ENCODE peak calls at places on chromosomes 7 and 10, in six cellular contexts. One of them, this sample, is unnamed.
A peak's percentile ranks its signal among the peaks of the same experiment; 100 is the strongest.

GRCh38 chr10:109956454-109957091 is 33.3 kb upstream of the XPNPEP1 start:
- DNase-seq in SHP77: peak; percentile 32
- DNase-seq in activated naive CD4-positive, alpha-beta T cell: no peak
- DNase-seq in substantia nigra: no peak
- DNase-seq in GM19239: peak; percentile 54
- DNase-seq in activated gamma-delta T cell treated with Interleukin-2 at 50 U/mL for 16 hours: no peak
- DNase-seq in this sample: no peak

GRCh38 chr10:124063736-124064135 is 29.7 kb downstream of the CHST15 start:
- DNase-seq in SHP77: no peak
- DNase-seq in activated naive CD4-positive, alpha-beta T cell: no peak
- DNase-seq in substantia nigra: no peak
- DNase-seq in GM19239: no peak
- DNase-seq in activated gamma-delta T cell treated with Interleukin-2 at 50 U/mL for 16 hours: no peak
- DNase-seq in this sample: no peak

GRCh38 chr10:124153601-124153930 is 60.2 kb upstream of the CHST15 start:
- DNase-seq in SHP77: no peak
- DNase-seq in activated naive CD4-positive, alpha-beta T cell: no peak
- DNase-seq in substantia nigra: no peak
- DNase-seq in GM19239: no peak
- DNase-seq in activated gamma-delta T cell treated with Interleukin-2 at 50 U/mL for 16 hours: no peak
- DNase-seq in this sample: peak; percentile 16

GRCh38 chr7:99525713-99526440 is 21.4 kb downstream of the ZKSCAN5 start:
- DNase-seq in SHP77: no peak
- DNase-seq in activated naive CD4-positive, alpha-beta T cell: no peak
- DNase-seq in substantia nigra: no peak
- DNase-seq in GM19239: no peak
- DNase-seq in activated gamma-delta T cell treated with Interleukin-2 at 50 U/mL for 16 hours: no peak
- DNase-seq in this sample: no peak

GRCh38 chr7:95141755-95142154 is 182.6 kb downstream of the PON1 start:
- DNase-seq in SHP77: no peak
- DNase-seq in activated naive CD4-positive, alpha-beta T cell: no peak
- DNase-seq in substantia nigra: no peak
- DNase-seq in GM19239: no peak
- DNase-seq in activated gamma-delta T cell treated with Interleukin-2 at 50 U/mL for 16 hours: no peak
- DNase-seq in this sample: no peak

GRCh38 chr7:81470084-81470723 is 299.6 kb downstream of the HGF start:
- DNase-seq in SHP77: peak; percentile 61
- DNase-seq in activated naive CD4-positive, alpha-beta T cell: no peak
- DNase-seq in substantia nigra: peak; percentile 38
- DNase-seq in GM19239: no peak
- DNase-seq in activated gamma-delta T cell treated with Interleukin-2 at 50 U/mL for 16 hours: no peak
- DNase-seq in this sample: no peak

GRCh38 chr10:70891636-70892035 is 3.3 kb upstream of the PCBD1 start:
- DNase-seq in SHP77: no peak
- DNase-seq in activated naive CD4-positive, alpha-beta T cell: no peak
- DNase-seq in substantia nigra: no peak
- DNase-seq in GM19239: no peak
- DNase-seq in activated gamma-delta T cell treated with Interleukin-2 at 50 U/mL for 16 hours: no peak
- DNase-seq in this sample: no peak

GRCh38 chr10:94212876-94213595 is 149.7 kb downstream of the NOC3L start:
- DNase-seq in SHP77: no peak
- DNase-seq in activated naive CD4-positive, alpha-beta T cell: no peak
- DNase-seq in substantia nigra: no peak
- DNase-seq in GM19239: no peak
- DNase-seq in activated gamma-delta T cell treated with Interleukin-2 at 50 U/mL for 16 hours: no peak
- DNase-seq in this sample: no peak

GRCh38 chr7:22348379-22348778 is 8.6 kb downstream of the RAPGEF5 start:
- DNase-seq in SHP77: no peak
- DNase-seq in activated naive CD4-positive, alpha-beta T cell: no peak
- DNase-seq in substantia nigra: no peak
- DNase-seq in GM19239: no peak
- DNase-seq in activated gamma-delta T cell treated with Interleukin-2 at 50 U/mL for 16 hours: no peak
- DNase-seq in this sample: no peak

GRCh38 chr7:41637051-41637450 is 65.8 kb downstream of the INHBA start:
- DNase-seq in SHP77: no peak
- DNase-seq in activated naive CD4-positive, alpha-beta T cell: no peak
- DNase-seq in substantia nigra: no peak
- DNase-seq in GM19239: no peak
- DNase-seq in activated gamma-delta T cell treated with Interleukin-2 at 50 U/mL for 16 hours: no peak
- DNase-seq in this sample: no peak

GRCh38 chr10:119428789-119429188 is 113.7 kb downstream of the RGS10 start:
- DNase-seq in SHP77: no peak
- DNase-seq in activated naive CD4-positive, alpha-beta T cell: no peak
- DNase-seq in substantia nigra: no peak
- DNase-seq in GM19239: no peak
- DNase-seq in activated gamma-delta T cell treated with Interleukin-2 at 50 U/mL for 16 hours: no peak
- DNase-seq in this sample: no peak

GRCh38 chr10:102657984-102658724 is 13.9 kb downstream of the TRIM8 start:
- DNase-seq in SHP77: no peak
- DNase-seq in activated naive CD4-positive, alpha-beta T cell: no peak
- DNase-seq in substantia nigra: no peak
- DNase-seq in GM19239: no peak
- DNase-seq in activated gamma-delta T cell treated with Interleukin-2 at 50 U/mL for 16 hours: no peak
- DNase-seq in this sample: no peak

GRCh38 chr10:132638130-132638515 is 100.5 kb downstream of the INPP5A start:
- DNase-seq in SHP77: no peak
- DNase-seq in activated naive CD4-positive, alpha-beta T cell: no peak
- DNase-seq in substantia nigra: no peak
- DNase-seq in GM19239: no peak
- DNase-seq in activated gamma-delta T cell treated with Interleukin-2 at 50 U/mL for 16 hours: no peak
- DNase-seq in this sample: no peak

GRCh38 chr10:61543831-61544230 is 90.7 kb upstream of the TMEM26 start:
- DNase-seq in SHP77: no peak
- DNase-seq in activated naive CD4-positive, alpha-beta T cell: no peak
- DNase-seq in substantia nigra: no peak
- DNase-seq in GM19239: no peak
- DNase-seq in activated gamma-delta T cell treated with Interleukin-2 at 50 U/mL for 16 hours: no peak
- DNase-seq in this sample: no peak

GRCh38 chr10:107552963-107553362 is 388.5 kb upstream of the SORCS1 start:
- DNase-seq in SHP77: no peak
- DNase-seq in activated naive CD4-positive, alpha-beta T cell: no peak
- DNase-seq in substantia nigra: no peak
- DNase-seq in GM19239: no peak
- DNase-seq in activated gamma-delta T cell treated with Interleukin-2 at 50 U/mL for 16 hours: no peak
- DNase-seq in this sample: no peak

GRCh38 chr7:107846324-107846723 is 43.3 kb upstream of the SLC26A3 start:
- DNase-seq in SHP77: no peak
- DNase-seq in activated naive CD4-positive, alpha-beta T cell: no peak
- DNase-seq in substantia nigra: no peak
- DNase-seq in GM19239: no peak
- DNase-seq in activated gamma-delta T cell treated with Interleukin-2 at 50 U/mL for 16 hours: no peak
- DNase-seq in this sample: no peak

GRCh38 chr10:67808706-67809105 is 29.3 kb downstream of the DNAJC12 start:
- DNase-seq in SHP77: no peak
- DNase-seq in activated naive CD4-positive, alpha-beta T cell: no peak
- DNase-seq in substantia nigra: no peak
- DNase-seq in GM19239: no peak
- DNase-seq in activated gamma-delta T cell treated with Interleukin-2 at 50 U/mL for 16 hours: no peak
- DNase-seq in this sample: no peak

GRCh38 chr7:2800923-2801682 is 43.0 kb downstream of the GNA12 start:
- DNase-seq in SHP77: no peak
- DNase-seq in activated naive CD4-positive, alpha-beta T cell: no peak
- DNase-seq in substantia nigra: no peak
- DNase-seq in GM19239: no peak
- DNase-seq in activated gamma-delta T cell treated with Interleukin-2 at 50 U/mL for 16 hours: no peak
- DNase-seq in this sample: no peak

GRCh38 chr10:13661261-13661660 is 74.5 kb downstream of the PRPF18 start:
- DNase-seq in SHP77: no peak
- DNase-seq in activated naive CD4-positive, alpha-beta T cell: no peak
- DNase-seq in substantia nigra: no peak
- DNase-seq in GM19239: no peak
- DNase-seq in activated gamma-delta T cell treated with Interleukin-2 at 50 U/mL for 16 hours: no peak
- DNase-seq in this sample: no peak

GRCh38 chr10:26437637-26438461 is at the start of gene APBB1IP:
- DNase-seq in SHP77: no peak
- DNase-seq in activated naive CD4-positive, alpha-beta T cell: no peak
- DNase-seq in substantia nigra: peak; percentile 14
- DNase-seq in GM19239: no peak
- DNase-seq in activated gamma-delta T cell treated with Interleukin-2 at 50 U/mL for 16 hours: peak; percentile 48
- DNase-seq in this sample: peak; percentile 61

GRCh38 chr7:106193661-106194060 is 81.5 kb upstream of the SYPL1 start:
- DNase-seq in SHP77: no peak
- DNase-seq in activated naive CD4-positive, alpha-beta T cell: no peak
- DNase-seq in substantia nigra: no peak
- DNase-seq in GM19239: no peak
- DNase-seq in activated gamma-delta T cell treated with Interleukin-2 at 50 U/mL for 16 hours: no peak
- DNase-seq in this sample: no peak

GRCh38 chr7:155878250-155878649 is 66.0 kb upstream of the SHH start:
- DNase-seq in SHP77: no peak
- DNase-seq in activated naive CD4-positive, alpha-beta T cell: no peak
- DNase-seq in substantia nigra: no peak
- DNase-seq in GM19239: no peak
- DNase-seq in activated gamma-delta T cell treated with Interleukin-2 at 50 U/mL for 16 hours: no peak
- DNase-seq in this sample: no peak

GRCh38 chr10:97916586-97916985 is 66.9 kb downstream of the GOLGA7B start:
- DNase-seq in SHP77: no peak
- DNase-seq in activated naive CD4-positive, alpha-beta T cell: no peak
- DNase-seq in substantia nigra: no peak
- DNase-seq in GM19239: no peak
- DNase-seq in activated gamma-delta T cell treated with Interleukin-2 at 50 U/mL for 16 hours: no peak
- DNase-seq in this sample: no peak

GRCh38 chr7:124783271-124783670 is 17.7 kb upstream of the GPR37 start:
- DNase-seq in SHP77: no peak
- DNase-seq in activated naive CD4-positive, alpha-beta T cell: no peak
- DNase-seq in substantia nigra: no peak
- DNase-seq in GM19239: no peak
- DNase-seq in activated gamma-delta T cell treated with Interleukin-2 at 50 U/mL for 16 hours: no peak
- DNase-seq in this sample: no peak

GRCh38 chr10:128274938-128275337 is 148.7 kb upstream of the MKI67 start:
- DNase-seq in SHP77: no peak
- DNase-seq in activated naive CD4-positive, alpha-beta T cell: no peak
- DNase-seq in substantia nigra: no peak
- DNase-seq in GM19239: no peak
- DNase-seq in activated gamma-delta T cell treated with Interleukin-2 at 50 U/mL for 16 hours: no peak
- DNase-seq in this sample: no peak

GRCh38 chr7:6256709-6257535 is 15.5 kb downstream of the CYTH3 start:
- DNase-seq in SHP77: no peak
- DNase-seq in activated naive CD4-positive, alpha-beta T cell: no peak
- DNase-seq in substantia nigra: no peak
- DNase-seq in GM19239: no peak
- DNase-seq in activated gamma-delta T cell treated with Interleukin-2 at 50 U/mL for 16 hours: no peak
- DNase-seq in this sample: peak; percentile 89